ENCODE peak calls at places on chromosomes 13 and 19, in eight cellular contexts. P is ascending aorta, A is GM06990, H is ovary, R is Peyer's patch, Z is kidney epithelial cell, B is fibroblast of the aortic adventitia, C is AG04450. V is an unnamed sample.
A peak's percentile ranks its signal among the peaks of the same experiment; 100 is the strongest.

GRCh38 chr19:10449037-10449436 is 28.7 kb downstream of the PDE4A start:
- DNase-seq in P (no peak), A (no peak), H (no peak), R (no peak), Z (no peak), B (no peak), C (no peak), V (no peak)

GRCh38 chr19:35404879-35405622 is 34.2 kb downstream of the GPR42 start:
- DNase-seq in P (no peak), A (peak; percentile 72), H (peak; percentile 41), R (peak; percentile 63), Z (no peak), B (peak; percentile 89), C (peak; percentile 16), V (peak; percentile 96)

GRCh38 chr19:14968247-14968646 is 11.4 kb downstream of the SLC1A6 start:
- DNase-seq in P (no peak), A (no peak), H (no peak), R (no peak), Z (no peak), B (no peak), C (no peak), V (no peak)

GRCh38 chr19:45264781-45265317 is 13.8 kb downstream of the MARK4 start:
- DNase-seq in P (no peak), A (no peak), H (no peak), R (no peak), Z (no peak), B (no peak), C (no peak), V (no peak)

GRCh38 chr19:46080561-46080960 is 39.8 kb upstream of the IGFL4 start:
- DNase-seq in P (no peak), A (no peak), H (peak; percentile 44), R (no peak), Z (peak; percentile 68), B (peak; percentile 86), C (peak; percentile 63), V (no peak)

GRCh38 chr19:3119782-3120380 is 16.0 kb upstream of the GNA15 start:
- DNase-seq in P (no peak), A (no peak), H (no peak), R (no peak), Z (no peak), B (no peak), C (no peak), V (no peak)

GRCh38 chr13:110228936-110229904 is 77.7 kb downstream of the COL4A1 start:
- DNase-seq in P (no peak), A (no peak), H (no peak), R (no peak), Z (no peak), B (no peak), C (no peak), V (no peak)

GRCh38 chr13:61600360-61601033 is 184.8 kb upstream of the PCDH20 start:
- DNase-seq in P (no peak), A (no peak), H (no peak), R (no peak), Z (no peak), B (no peak), C (no peak), V (no peak)

GRCh38 chr13:93388701-93389100 is 162.1 kb downstream of the GPC6 start:
- DNase-seq in P (no peak), A (no peak), H (no peak), R (no peak), Z (peak; percentile 10), B (peak; percentile 30), C (peak; percentile 11), V (no peak)

GRCh38 chr13:32894589-32895001 is 121.6 kb upstream of the KL start:
- DNase-seq in P (no peak), A (no peak), H (no peak), R (no peak), Z (no peak), B (peak; percentile 53), C (no peak), V (no peak)

GRCh38 chr19:19543640-19544039 is 5.6 kb downstream of the CILP2 start:
- DNase-seq in P (no peak), A (no peak), H (no peak), R (no peak), Z (no peak), B (no peak), C (no peak), V (no peak)

DNA sequence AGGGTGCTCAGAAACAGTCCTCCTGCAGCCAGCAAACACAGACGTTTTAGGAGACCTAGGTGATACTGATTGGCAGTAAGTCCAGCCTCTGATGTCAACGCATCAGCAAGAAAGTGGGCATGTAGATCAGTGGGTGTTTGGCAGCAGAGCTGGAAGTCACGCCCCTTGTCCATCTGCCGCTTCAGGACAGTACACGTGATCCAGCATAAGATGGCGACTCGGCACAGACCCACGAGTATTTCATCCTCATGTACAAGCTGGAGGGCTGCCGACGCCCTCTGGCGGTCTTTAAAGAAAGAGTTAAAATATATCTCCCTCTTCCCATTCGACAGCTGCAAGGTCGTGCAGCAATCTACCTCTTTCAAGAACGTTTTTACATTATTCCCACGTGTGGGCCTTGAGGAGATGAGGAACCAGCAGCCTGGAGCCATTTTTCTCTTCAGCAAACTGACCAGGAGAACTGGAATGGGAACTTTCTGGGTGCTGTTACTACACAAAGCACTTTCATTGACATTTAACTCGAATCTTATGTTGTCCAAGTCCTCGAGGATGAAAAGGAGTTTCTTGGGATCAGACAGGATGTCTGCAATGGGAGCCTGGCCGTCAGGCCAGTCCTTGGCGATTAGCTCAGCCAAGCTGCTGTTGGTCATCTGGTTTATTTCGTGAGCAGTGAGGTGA is 22.3 kb downstream of the NLRP11 start:
- DNase-seq in P (peak; percentile 8), A (peak; percentile 26), H (peak; percentile 66), R (peak; percentile 83), Z (no peak), B (peak; percentile 15), C (no peak), V (peak; percentile 89)
- TF ChIP-seq CTCF in P (no peak), A (peak; percentile 71), H (no peak), R (peak; percentile 64), Z (peak; percentile 12), B (no peak), C (no peak), V (peak; percentile 41)

GRCh38 chr13:98544105-98544710 is 32.7 kb downstream of the STK24 start:
- DNase-seq in P (no peak), A (no peak), H (peak; percentile 50), R (peak; percentile 79), Z (no peak), B (no peak), C (no peak), V (no peak)

GRCh38 chr13:98543380-98544104 is 33.4 kb downstream of the STK24 start:
- DNase-seq in P (no peak), A (no peak), H (no peak), R (no peak), Z (no peak), B (no peak), C (no peak), V (peak; percentile 52)

GRCh38 chr13:98541701-98542203 is 35.2 kb downstream of the STK24 start:
- DNase-seq in P (no peak), A (no peak), H (no peak), R (peak; percentile 64), Z (no peak), B (peak; percentile 32), C (no peak), V (no peak)

GRCh38 chr13:98541211-98541610 is 35.7 kb downstream of the STK24 start:
- DNase-seq in P (no peak), A (no peak), H (no peak), R (peak; percentile 13), Z (no peak), B (peak; percentile 22), C (no peak), V (no peak)

DNA sequence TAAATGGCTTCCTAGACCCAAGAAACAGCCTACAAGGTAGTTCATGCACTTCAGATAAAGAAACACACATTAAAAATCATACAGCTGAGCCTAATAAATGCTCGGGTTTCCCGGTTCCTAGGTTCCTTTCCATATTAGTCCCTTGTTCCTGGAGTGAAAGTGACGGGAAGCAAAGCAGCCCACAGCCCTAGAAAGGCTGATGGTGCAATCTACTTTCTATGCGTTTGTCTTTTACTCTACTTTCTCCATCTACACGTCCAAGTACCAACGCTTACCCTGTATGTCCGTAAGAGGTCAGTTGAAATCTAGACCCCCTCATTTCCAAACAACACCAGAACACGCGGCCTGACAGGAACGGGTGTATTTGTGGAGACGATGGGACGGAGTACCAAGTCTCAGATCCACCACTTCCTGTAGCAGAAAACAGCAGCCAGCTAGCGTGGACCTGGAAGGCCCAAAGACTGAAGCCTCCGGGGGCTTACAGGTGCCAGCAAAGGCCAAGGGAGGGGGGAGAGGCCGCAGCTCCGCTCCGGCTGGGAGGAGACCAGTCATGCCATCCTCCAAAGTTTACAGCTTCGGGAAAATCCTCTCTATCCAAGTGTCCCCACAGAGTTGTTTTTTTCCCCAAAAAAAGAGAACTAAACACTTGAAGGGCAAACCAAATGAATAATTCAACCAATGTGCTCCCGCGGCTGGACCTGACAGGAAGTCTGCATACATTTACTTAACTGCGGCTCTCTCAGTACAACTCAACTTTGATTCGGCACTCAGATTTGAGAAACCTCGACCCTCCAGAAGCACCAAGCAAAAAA is 34.1 kb downstream of the STK24 start:
- DNase-seq in P (no peak), A (no peak), H (no peak), R (peak; percentile 46), Z (no peak), B (no peak), C (no peak), V (peak; percentile 56)
- H3K4me3 ChIP-seq in P (no peak overlapping the region), A (no peak overlapping the region), H (no peak overlapping the region), R (peak overlapping the region; percentile 24), Z (no peak overlapping the region), B (no peak overlapping the region), C (no peak overlapping the region), V (peak overlapping the region; percentile 27)

GRCh38 chr19:4780860-4781259 is 10.7 kb upstream of the FEM1A start:
- DNase-seq in P (no peak), A (no peak), H (no peak), R (no peak), Z (no peak), B (no peak), C (no peak), V (no peak)

GRCh38 chr19:4776436-4777205 is 14.9 kb upstream of the FEM1A start:
- DNase-seq in P (no peak), A (no peak), H (no peak), R (no peak), Z (no peak), B (no peak), C (no peak), V (no peak)

GRCh38 chr19:4781851-4782250 is 9.7 kb upstream of the FEM1A start:
- DNase-seq in P (no peak), A (no peak), H (no peak), R (no peak), Z (no peak), B (no peak), C (no peak), V (no peak)
- TF ChIP-seq CTCF in P (no peak), A (no peak), H (no peak), R (no peak), Z (no peak), B (no peak), C (no peak), V (no peak)

DNA sequence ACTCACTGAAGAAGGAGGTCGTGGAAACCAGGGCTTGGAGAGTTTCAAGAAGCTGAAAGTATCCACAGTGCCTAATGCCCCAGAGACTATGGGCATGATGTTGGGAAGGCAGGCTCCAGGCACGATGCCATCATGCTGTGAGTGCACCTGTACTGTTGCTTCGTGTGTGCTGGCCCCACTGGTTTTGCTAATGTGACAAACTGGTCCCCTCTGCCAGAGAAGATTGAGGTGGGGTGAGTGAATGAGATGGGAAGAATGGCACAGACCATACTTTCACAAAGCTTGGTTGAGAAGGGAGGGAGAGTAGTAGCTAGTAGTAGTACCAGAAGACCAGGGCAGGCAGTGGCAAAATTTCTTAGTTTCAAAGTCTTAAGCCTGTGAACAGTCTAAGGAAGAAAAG is 19.0 kb upstream of the POP4 start:
- DNase-seq in P (no peak), A (no peak), H (no peak), R (peak; percentile 33), Z (no peak), B (no peak), C (no peak), V (no peak)
- H3K4me3 ChIP-seq in P (no peak overlapping the region), A (no peak overlapping the region), H (no peak overlapping the region), R (no peak overlapping the region), Z (no peak overlapping the region), B (no peak overlapping the region), C (no peak overlapping the region), V (no peak overlapping the region)

V was measured in GM12865.